ENCODE peak calls at places on chromosomes 12 and 14, in five cellular contexts. One of them, this sample, is unnamed. For H3K4me1, the result is how much of the 10 kb centered on the place peaks cover.

GRCh38 chr12:1533602-1534304 is 60.6 kb downstream of the FBXL14 start:
- DNase-seq in colonic mucosa: no peak
- DNase-seq in CD8-positive, alpha-beta memory T cell: peak
- DNase-seq in left ventricle myocardium inferior: no peak
- DNase-seq in mammary epithelial cell: peak
- DNase-seq in this sample: no peak

GRCh38 chr14:69643430-69644200 is 32.2 kb downstream of the SUSD6 start:
- DNase-seq in left ventricle myocardium inferior: no peak
- DNase-seq in mammary epithelial cell: peak
- DNase-seq in CD8-positive, alpha-beta memory T cell: no peak
- DNase-seq in colonic mucosa: peak
- DNase-seq in this sample: peak

GRCh38 chr14:99213603-99214002 is 58.4 kb downstream of the BCL11B start:
- DNase-seq in left ventricle myocardium inferior: no peak
- DNase-seq in mammary epithelial cell: no peak
- DNase-seq in CD8-positive, alpha-beta memory T cell: no peak
- DNase-seq in colonic mucosa: no peak
- DNase-seq in this sample: no peak

GRCh38 chr12:34292736-34293625 is 270.7 kb downstream of the ALG10 start:
- DNase-seq in mammary epithelial cell: no peak
- DNase-seq in colonic mucosa: no peak
- DNase-seq in CD8-positive, alpha-beta memory T cell: no peak
- DNase-seq in left ventricle myocardium inferior: peak
- DNase-seq in this sample: no peak

GRCh38 chr12:60035835-60036234 is 440.0 kb downstream of the SLC16A7 start:
- DNase-seq in colonic mucosa: no peak
- DNase-seq in mammary epithelial cell: peak
- DNase-seq in left ventricle myocardium inferior: no peak
- DNase-seq in CD8-positive, alpha-beta memory T cell: no peak
- DNase-seq in this sample: no peak

GRCh38 chr12:54221402-54221984 is 32.7 kb upstream of the SMUG1 start:
- DNase-seq in colonic mucosa: no peak
- DNase-seq in mammary epithelial cell: no peak
- DNase-seq in CD8-positive, alpha-beta memory T cell: no peak
- DNase-seq in left ventricle myocardium inferior: no peak
- DNase-seq in this sample: no peak

GRCh38 chr12:212799-213526 is 994 bp downstream of the SLC6A12 start:
- DNase-seq in left ventricle myocardium inferior: peak
- DNase-seq in mammary epithelial cell: no peak
- DNase-seq in CD8-positive, alpha-beta memory T cell: no peak
- DNase-seq in colonic mucosa: peak
- DNase-seq in this sample: peak

GRCh38 chr12:108141600-108142145 is 12.6 kb downstream of the WSCD2 start:
- DNase-seq in left ventricle myocardium inferior: no peak
- DNase-seq in CD8-positive, alpha-beta memory T cell: no peak
- DNase-seq in colonic mucosa: no peak
- DNase-seq in mammary epithelial cell: no peak
- DNase-seq in this sample: no peak

GRCh38 chr12:68235576-68235975 is 10.0 kb upstream of the IL26 start:
- DNase-seq in colonic mucosa: no peak
- DNase-seq in mammary epithelial cell: no peak
- DNase-seq in left ventricle myocardium inferior: no peak
- DNase-seq in CD8-positive, alpha-beta memory T cell: no peak
- DNase-seq in this sample: no peak

GRCh38 chr12:26786491-26787124 is 46.4 kb downstream of the ITPR2 start:
- DNase-seq in mammary epithelial cell: no peak
- DNase-seq in CD8-positive, alpha-beta memory T cell: no peak
- DNase-seq in left ventricle myocardium inferior: no peak
- DNase-seq in colonic mucosa: no peak
- DNase-seq in this sample: no peak

GRCh38 chr12:8664228-8664963 is 1.8 kb upstream of the MFAP5 start:
- DNase-seq in left ventricle myocardium inferior: peak
- DNase-seq in mammary epithelial cell: no peak
- DNase-seq in colonic mucosa: no peak
- DNase-seq in CD8-positive, alpha-beta memory T cell: no peak
- DNase-seq in this sample: no peak

GRCh38 chr14:20328705-20329104 is 4.4 kb downstream of the CCNB1IP1 start:
- DNase-seq in colonic mucosa: no peak
- DNase-seq in left ventricle myocardium inferior: no peak
- DNase-seq in CD8-positive, alpha-beta memory T cell: no peak
- DNase-seq in mammary epithelial cell: no peak
- DNase-seq in this sample: no peak

GRCh38 chr12:10718279-10718821 is 4.8 kb downstream of the YBX3 start:
- DNase-seq in CD8-positive, alpha-beta memory T cell: no peak
- DNase-seq in left ventricle myocardium inferior: no peak
- DNase-seq in colonic mucosa: no peak
- DNase-seq in mammary epithelial cell: peak
- DNase-seq in this sample: no peak

GRCh38 chr12:89373772-89374572 is 21.7 kb upstream of the DUSP6 start:
- DNase-seq in left ventricle myocardium inferior: no peak
- DNase-seq in mammary epithelial cell: peak
- DNase-seq in CD8-positive, alpha-beta memory T cell: no peak
- DNase-seq in colonic mucosa: no peak
- DNase-seq in this sample: no peak

GRCh38 chr12:32489070-32489469 is 89.7 kb downstream of the FGD4 start:
- DNase-seq in colonic mucosa: no peak
- DNase-seq in left ventricle myocardium inferior: no peak
- DNase-seq in CD8-positive, alpha-beta memory T cell: no peak
- DNase-seq in mammary epithelial cell: no peak
- DNase-seq in this sample: no peak

GRCh38 chr12:121124402-121125109 is 8.1 kb upstream of the P2RX7 start:
- DNase-seq in CD8-positive, alpha-beta memory T cell: no peak
- DNase-seq in colonic mucosa: no peak
- DNase-seq in mammary epithelial cell: peak
- DNase-seq in left ventricle myocardium inferior: no peak
- DNase-seq in this sample: no peak

GRCh38 chr12:337039-337438 is 52.1 kb downstream of the KDM5A start:
- DNase-seq in left ventricle myocardium inferior: no peak
- DNase-seq in mammary epithelial cell: no peak
- DNase-seq in colonic mucosa: no peak
- DNase-seq in CD8-positive, alpha-beta memory T cell: no peak
- DNase-seq in this sample: no peak

GRCh38 chr12:121958521-121959240 is 40.3 kb downstream of the CFAP251 start:
- DNase-seq in mammary epithelial cell: no peak
- DNase-seq in colonic mucosa: no peak
- DNase-seq in left ventricle myocardium inferior: no peak
- DNase-seq in CD8-positive, alpha-beta memory T cell: no peak
- DNase-seq in this sample: no peak

GRCh38 chr12:89243786-89244185 is 108.5 kb downstream of the DUSP6 start:
- DNase-seq in mammary epithelial cell: no peak
- DNase-seq in CD8-positive, alpha-beta memory T cell: no peak
- DNase-seq in colonic mucosa: no peak
- DNase-seq in left ventricle myocardium inferior: no peak
- DNase-seq in this sample: no peak

GRCh38 chr12:51434305-51434704 is 9.7 kb downstream of the SLC4A8 start:
- DNase-seq in colonic mucosa: no peak
- DNase-seq in mammary epithelial cell: no peak
- DNase-seq in left ventricle myocardium inferior: no peak
- DNase-seq in CD8-positive, alpha-beta memory T cell: no peak
- DNase-seq in this sample: no peak

GRCh38 chr14:85122690-85123089 is 407.3 kb upstream of the FLRT2 start:
- DNase-seq in left ventricle myocardium inferior: no peak
- DNase-seq in CD8-positive, alpha-beta memory T cell: no peak
- DNase-seq in colonic mucosa: no peak
- DNase-seq in mammary epithelial cell: peak
- DNase-seq in this sample: no peak

GRCh38 chr12:109162551-109162950 is 46.2 kb downstream of the ACACB start:
- DNase-seq in mammary epithelial cell: no peak
- DNase-seq in left ventricle myocardium inferior: no peak
- DNase-seq in colonic mucosa: no peak
- DNase-seq in CD8-positive, alpha-beta memory T cell: no peak
- DNase-seq in this sample: no peak

GRCh38 chr14:71497645-71498086 is 434.6 kb upstream of the RGS6 start:
- DNase-seq in colonic mucosa: no peak
- DNase-seq in CD8-positive, alpha-beta memory T cell: no peak
- DNase-seq in left ventricle myocardium inferior: no peak
- DNase-seq in mammary epithelial cell: peak
- DNase-seq in this sample: no peak

GRCh38 chr12:32501835-32502333 is 102.5 kb downstream of the FGD4 start:
- DNase-seq in colonic mucosa: peak
- DNase-seq in CD8-positive, alpha-beta memory T cell: no peak
- DNase-seq in left ventricle myocardium inferior: no peak
- DNase-seq in mammary epithelial cell: peak
- DNase-seq in this sample: peak

GRCh38 chr14:37903561-37904191 is 304.0 kb upstream of the SSTR1 start:
- DNase-seq in mammary epithelial cell: peak
- DNase-seq in colonic mucosa: no peak
- DNase-seq in left ventricle myocardium inferior: no peak
- DNase-seq in CD8-positive, alpha-beta memory T cell: no peak
- DNase-seq in this sample: no peak

DNA sequence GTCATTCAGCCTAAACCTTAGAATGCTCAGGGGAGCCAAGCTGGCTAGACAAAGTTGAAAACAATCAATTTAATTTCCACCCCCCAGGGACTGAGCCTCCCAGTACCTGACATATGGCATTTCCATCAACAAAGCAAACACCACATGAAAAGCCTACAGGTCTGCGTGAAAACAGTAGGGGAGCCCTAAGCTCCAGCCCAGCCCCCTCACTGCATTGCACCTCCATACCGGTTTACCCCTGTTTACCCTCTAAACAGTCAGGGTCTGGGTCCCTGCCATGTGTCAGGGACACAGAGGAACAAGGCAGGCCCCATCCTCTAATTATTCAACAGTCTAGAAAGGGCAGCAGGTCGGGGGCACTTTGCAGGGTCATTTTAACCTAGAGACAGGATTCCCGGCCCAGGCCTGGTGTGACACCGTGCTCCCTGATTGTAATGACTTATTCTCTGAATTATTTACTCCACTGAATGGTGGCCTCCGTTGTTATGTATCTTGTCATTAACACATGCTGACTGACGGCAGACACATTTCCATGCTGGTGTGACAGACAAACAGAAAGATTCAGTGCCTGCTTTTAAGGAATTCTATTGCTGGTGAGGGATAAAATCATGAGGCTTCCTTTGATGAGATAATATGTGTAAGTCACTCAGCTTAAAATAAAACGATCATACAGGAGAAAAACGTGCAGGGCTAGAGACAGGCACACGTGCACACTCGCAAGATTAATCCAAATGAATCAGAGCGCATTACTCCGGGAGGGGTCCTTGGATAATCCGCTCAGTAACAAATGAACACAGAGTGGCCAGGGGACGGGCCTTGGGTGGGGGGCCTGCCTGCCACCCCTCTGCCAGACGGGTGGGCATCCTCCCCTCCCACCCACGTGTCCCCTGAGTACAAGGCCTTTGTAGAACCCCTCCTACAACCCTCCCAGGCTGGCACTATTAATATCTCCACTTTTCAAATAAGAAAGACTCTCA is 23.2 kb downstream of the CCDC88C start:
- DNase-seq in colonic mucosa: no peak
- DNase-seq in CD8-positive, alpha-beta memory T cell: no peak
- DNase-seq in mammary epithelial cell: no peak
- DNase-seq in left ventricle myocardium inferior: no peak
- DNase-seq in this sample: no peak
- H3K4me1 ChIP-seq in colonic mucosa: under half
- H3K4me1 ChIP-seq in CD8-positive, alpha-beta memory T cell: half or more
- H3K4me1 ChIP-seq in mammary epithelial cell: under half
- H3K4me1 ChIP-seq in left ventricle myocardium inferior: under half
- H3K4me1 ChIP-seq in this sample: under half

DNA sequence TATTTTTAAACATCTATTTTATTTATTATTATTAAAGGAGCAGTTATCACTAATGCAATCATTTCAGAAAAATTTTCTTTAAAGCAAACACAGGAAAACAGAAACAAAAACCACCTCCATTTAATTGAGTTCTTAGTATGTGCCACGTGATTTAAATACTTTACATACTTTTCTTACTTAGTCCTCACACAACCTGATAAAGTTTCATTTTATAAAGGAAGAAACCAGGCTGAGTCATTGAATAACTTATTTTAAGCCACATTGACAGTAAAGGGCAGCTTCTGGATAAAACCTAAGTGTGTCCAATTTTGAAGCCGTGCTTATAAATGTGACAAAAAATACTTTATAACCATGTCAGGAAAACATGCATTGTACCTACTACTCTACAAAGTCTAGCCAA is 57.1 kb upstream of the PCED1B start:
- DNase-seq in mammary epithelial cell: peak
- DNase-seq in CD8-positive, alpha-beta memory T cell: no peak
- DNase-seq in left ventricle myocardium inferior: no peak
- DNase-seq in colonic mucosa: no peak
- DNase-seq in this sample: no peak
- H3K27ac ChIP-seq in mammary epithelial cell: peak
- H3K27ac ChIP-seq in CD8-positive, alpha-beta memory T cell: no peak
- H3K27ac ChIP-seq in left ventricle myocardium inferior: no peak
- H3K27ac ChIP-seq in colonic mucosa: no peak
- H3K27ac ChIP-seq in this sample: no peak

DNA sequence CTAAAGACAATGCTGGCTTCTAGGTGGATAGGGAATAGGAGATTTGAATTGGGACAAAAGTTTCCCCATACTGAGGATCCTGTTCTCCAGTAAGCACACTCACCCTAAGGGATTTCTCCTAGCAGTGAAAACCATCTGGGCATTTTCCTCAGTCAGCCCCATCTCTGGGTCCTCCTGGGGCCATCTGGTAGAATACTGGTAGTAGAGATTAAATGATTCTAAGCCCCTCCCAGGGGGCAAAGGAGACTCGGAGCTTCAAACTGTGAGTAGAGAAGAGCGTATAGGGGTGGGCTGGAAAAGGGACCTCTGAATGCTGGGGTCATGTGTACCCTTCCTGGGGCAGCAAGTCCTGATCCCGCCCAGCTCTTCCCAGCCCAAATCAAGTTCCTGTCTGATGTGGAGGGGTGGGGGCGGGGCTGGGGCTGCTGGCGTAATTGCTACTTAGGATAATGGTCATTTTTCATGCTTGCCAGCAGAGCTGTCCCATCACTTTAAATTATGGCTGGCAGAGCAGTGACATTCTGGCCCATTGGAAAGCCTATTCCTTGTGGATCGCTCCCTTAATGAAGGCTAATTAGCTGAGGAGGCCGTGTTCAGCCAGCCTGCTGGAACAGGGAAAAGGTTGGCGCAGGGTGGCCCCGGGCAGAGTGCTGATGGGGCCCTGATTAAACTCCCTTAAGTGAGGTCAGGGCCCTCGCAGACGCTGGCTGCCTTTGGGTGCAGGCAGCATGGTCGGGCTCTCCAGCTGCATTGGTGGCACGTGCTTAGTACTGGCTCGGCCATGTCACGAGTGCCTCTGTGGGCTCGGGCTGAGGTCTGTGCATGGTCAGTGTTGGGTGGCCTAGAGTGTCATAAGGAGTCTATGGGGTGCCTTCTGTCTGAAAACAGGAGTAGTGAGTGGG is 127.8 kb downstream of the TSPAN9 start:
- DNase-seq in colonic mucosa: no peak
- DNase-seq in CD8-positive, alpha-beta memory T cell: no peak
- DNase-seq in left ventricle myocardium inferior: no peak
- DNase-seq in mammary epithelial cell: no peak
- DNase-seq in this sample: no peak
- H3K4me1 ChIP-seq in colonic mucosa: under half
- H3K4me1 ChIP-seq in CD8-positive, alpha-beta memory T cell: under half
- H3K4me1 ChIP-seq in left ventricle myocardium inferior: half or more
- H3K4me1 ChIP-seq in mammary epithelial cell: under half
- H3K4me1 ChIP-seq in this sample: under half

DNA sequence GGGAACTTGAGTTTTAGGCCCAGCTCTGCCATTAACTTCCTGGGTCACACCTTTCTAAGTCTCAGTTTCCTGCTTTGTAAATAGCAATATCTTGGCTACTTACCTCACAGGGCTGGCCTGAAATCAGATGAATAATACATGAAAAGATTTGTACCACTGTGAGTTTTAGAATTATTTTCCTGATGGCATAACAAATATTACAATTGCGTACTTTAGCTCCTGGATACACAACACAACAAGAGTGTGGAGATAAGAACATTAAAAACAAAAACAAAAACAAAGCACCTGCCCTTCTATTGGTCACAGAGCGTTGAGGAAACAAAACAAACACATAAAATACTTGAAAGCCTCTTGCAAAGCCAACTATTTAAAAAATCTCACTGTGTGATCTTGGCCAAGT is 4.9 kb upstream of the HDAC7 start:
- DNase-seq in colonic mucosa: no peak
- DNase-seq in mammary epithelial cell: no peak
- DNase-seq in left ventricle myocardium inferior: no peak
- DNase-seq in CD8-positive, alpha-beta memory T cell: no peak
- DNase-seq in this sample: no peak
- H3K27ac ChIP-seq in colonic mucosa: no peak
- H3K27ac ChIP-seq in mammary epithelial cell: no peak
- H3K27ac ChIP-seq in left ventricle myocardium inferior: peak
- H3K27ac ChIP-seq in CD8-positive, alpha-beta memory T cell: peak
- H3K27ac ChIP-seq in this sample: no peak